ENCODE peak calls at places on chromosomes 6 and 20, in four cellular contexts. One of them, this sample, is unnamed.

GRCh38 chr6:166005401-166005845 is 162.2 kb downstream of the TBXT start:
- DNase-seq in Peyer's patch: no peak
- DNase-seq in pancreas: peak; percentile 53
- DNase-seq in A549: peak; percentile 72
- DNase-seq in this sample: no peak

GRCh38 chr20:54194724-54195438 is 13.0 kb upstream of the PFDN4 start:
- DNase-seq in Peyer's patch: no peak
- DNase-seq in pancreas: no peak
- DNase-seq in A549: peak; percentile 76
- DNase-seq in this sample: no peak

GRCh38 chr20:19236371-19237055 is 24.1 kb downstream of the SLC24A3 start:
- DNase-seq in Peyer's patch: no peak
- DNase-seq in pancreas: no peak
- DNase-seq in A549: no peak
- DNase-seq in this sample: no peak

GRCh38 chr20:20814685-20815084 is 102.2 kb upstream of the RALGAPA2 start:
- DNase-seq in Peyer's patch: no peak
- DNase-seq in pancreas: no peak
- DNase-seq in A549: peak; percentile 12
- DNase-seq in this sample: no peak

GRCh38 chr6:89566930-89567634 is 71.5 kb downstream of the LYRM2 start:
- DNase-seq in Peyer's patch: no peak
- DNase-seq in pancreas: no peak
- DNase-seq in A549: no peak
- DNase-seq in this sample: no peak

GRCh38 chr20:10579942-10580341 is 93.9 kb downstream of the JAG1 start:
- DNase-seq in Peyer's patch: no peak
- DNase-seq in pancreas: no peak
- DNase-seq in A549: no peak
- DNase-seq in this sample: no peak

GRCh38 chr20:63235399-63235983 is at the start of gene BIRC7:
- DNase-seq in Peyer's patch: no peak
- DNase-seq in pancreas: no peak
- DNase-seq in A549: peak; percentile 64
- DNase-seq in this sample: peak; percentile 69

GRCh38 chr6:27213544-27214125 is 33.9 kb upstream of the PRSS16 start:
- DNase-seq in Peyer's patch: no peak
- DNase-seq in pancreas: no peak
- DNase-seq in A549: peak; percentile 83
- DNase-seq in this sample: no peak

GRCh38 chr6:150320450-150320849 is 48.4 kb upstream of the IYD start:
- DNase-seq in Peyer's patch: no peak
- DNase-seq in pancreas: no peak
- DNase-seq in A549: no peak
- DNase-seq in this sample: no peak

GRCh38 chr6:143940011-143940597 is 68.0 kb downstream of the PLAGL1 start:
- DNase-seq in Peyer's patch: peak; percentile 46
- DNase-seq in pancreas: peak; percentile 66
- DNase-seq in A549: peak; percentile 66
- DNase-seq in this sample: no peak

GRCh38 chr6:41517473-41517872 is 28.7 kb upstream of the FOXP4 start:
- DNase-seq in Peyer's patch: no peak
- DNase-seq in pancreas: no peak
- DNase-seq in A549: no peak
- DNase-seq in this sample: no peak

GRCh38 chr6:154218336-154218735 is 138.3 kb downstream of the IPCEF1 start:
- DNase-seq in Peyer's patch: no peak
- DNase-seq in pancreas: no peak
- DNase-seq in A549: no peak
- DNase-seq in this sample: no peak

GRCh38 chr6:29502597-29502996 is 14.8 kb upstream of the MAS1L start:
- DNase-seq in Peyer's patch: no peak
- DNase-seq in pancreas: no peak
- DNase-seq in A549: no peak
- DNase-seq in this sample: no peak

GRCh38 chr20:48448601-48449384 is 379.0 kb downstream of the PREX1 start:
- DNase-seq in Peyer's patch: no peak
- DNase-seq in pancreas: no peak
- DNase-seq in A549: no peak
- DNase-seq in this sample: no peak

GRCh38 chr6:132725947-132726607 is 12.2 kb upstream of the VNN1 start:
- DNase-seq in Peyer's patch: no peak
- DNase-seq in pancreas: no peak
- DNase-seq in A549: no peak
- DNase-seq in this sample: no peak

GRCh38 chr20:47546184-47547033 is 44.7 kb downstream of the NCOA3 start:
- DNase-seq in Peyer's patch: no peak
- DNase-seq in pancreas: no peak
- DNase-seq in A549: no peak
- DNase-seq in this sample: no peak

GRCh38 chr6:100266512-100266911 is 198.2 kb downstream of the SIM1 start:
- DNase-seq in Peyer's patch: no peak
- DNase-seq in pancreas: no peak
- DNase-seq in A549: no peak
- DNase-seq in this sample: no peak

GRCh38 chr20:23152308-23152892 is 66.3 kb upstream of the CD93 start:
- DNase-seq in Peyer's patch: no peak
- DNase-seq in pancreas: no peak
- DNase-seq in A549: peak; percentile 36
- DNase-seq in this sample: no peak

GRCh38 chr20:4813839-4814695 is 92.4 kb downstream of the PRND start:
- DNase-seq in Peyer's patch: peak; percentile 77
- DNase-seq in pancreas: no peak
- DNase-seq in A549: no peak
- DNase-seq in this sample: no peak

GRCh38 chr20:36399969-36400545 is 93.9 kb downstream of the DLGAP4 start:
- DNase-seq in Peyer's patch: no peak
- DNase-seq in pancreas: no peak
- DNase-seq in A549: no peak
- DNase-seq in this sample: no peak

GRCh38 chr6:159577564-159577963 is 115.5 kb downstream of the SOD2 start:
- DNase-seq in Peyer's patch: no peak
- DNase-seq in pancreas: no peak
- DNase-seq in A549: no peak
- DNase-seq in this sample: no peak

GRCh38 chr6:156848533-156848932 is 71.4 kb downstream of the ARID1B start:
- DNase-seq in Peyer's patch: no peak
- DNase-seq in pancreas: no peak
- DNase-seq in A549: no peak
- DNase-seq in this sample: no peak

GRCh38 chr6:160337301-160337700 is 10.9 kb upstream of the SLC22A3 start:
- DNase-seq in Peyer's patch: no peak
- DNase-seq in pancreas: no peak
- DNase-seq in A549: peak; percentile 51
- DNase-seq in this sample: no peak

GRCh38 chr20:49352821-49353220 is 75.0 kb upstream of the ZNFX1 start:
- DNase-seq in Peyer's patch: no peak
- DNase-seq in pancreas: no peak
- DNase-seq in A549: no peak
- DNase-seq in this sample: no peak

GRCh38 chr6:144248470-144249301 is 36.4 kb upstream of the UTRN start:
- DNase-seq in Peyer's patch: no peak
- DNase-seq in pancreas: no peak
- DNase-seq in A549: no peak
- DNase-seq in this sample: no peak

DNA sequence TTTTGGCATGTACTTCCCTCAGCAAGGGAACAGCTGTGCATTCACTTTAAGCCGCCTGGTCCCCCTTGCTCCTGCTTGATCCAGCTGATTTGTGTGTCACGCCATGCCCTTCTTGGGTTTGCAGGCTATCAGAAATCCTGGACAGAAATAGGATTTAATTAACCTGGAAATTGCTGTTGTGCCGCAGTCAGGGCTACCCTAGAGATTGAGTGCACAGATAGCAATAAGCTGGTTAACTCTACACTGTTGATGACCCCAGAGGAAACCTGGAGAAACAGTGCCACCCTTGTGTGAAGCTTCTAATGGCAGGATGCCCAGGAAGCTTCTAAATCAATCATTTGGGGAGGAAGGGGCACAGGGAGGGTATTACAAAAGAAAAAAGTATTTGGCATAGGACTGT is 199.0 kb downstream of the JARID2 start:
- DNase-seq in Peyer's patch: no peak
- DNase-seq in pancreas: peak; percentile 62
- DNase-seq in A549: no peak
- DNase-seq in this sample: no peak
- TF ChIP-seq CTCF in Peyer's patch: no peak
- TF ChIP-seq CTCF in pancreas: no peak
- TF ChIP-seq CTCF in A549: peak; percentile 6
- TF ChIP-seq CTCF in this sample: no peak

GRCh38 chr6:30685157-30685976 is 1.1 kb downstream of the PPP1R18 start:
- DNase-seq in Peyer's patch: peak; percentile 48
- DNase-seq in pancreas: no peak
- DNase-seq in A549: no peak
- DNase-seq in this sample: no peak
- H3K27ac ChIP-seq in Peyer's patch: peak overlapping the region; percentile 98
- H3K27ac ChIP-seq in pancreas: peak overlapping the region; percentile 93
- H3K27ac ChIP-seq in A549: peak overlapping the region; percentile 99
- H3K27ac ChIP-seq in this sample: peak overlapping the region; percentile 89

GRCh38 chr6:68650142-68650541 is 15.1 kb downstream of the ADGRB3 start:
- DNase-seq in Peyer's patch: no peak
- DNase-seq in pancreas: no peak
- DNase-seq in A549: no peak
- DNase-seq in this sample: no peak

GRCh38 chr6:68653706-68654089 is 18.6 kb downstream of the ADGRB3 start:
- DNase-seq in Peyer's patch: no peak
- DNase-seq in pancreas: no peak
- DNase-seq in A549: no peak
- DNase-seq in this sample: no peak

GRCh38 chr6:68651018-68651985 is 16.2 kb downstream of the ADGRB3 start:
- DNase-seq in Peyer's patch: no peak
- DNase-seq in pancreas: no peak
- DNase-seq in A549: no peak
- DNase-seq in this sample: no peak

GRCh38 chr6:68653074-68653705 is 18.1 kb downstream of the ADGRB3 start:
- DNase-seq in Peyer's patch: no peak
- DNase-seq in pancreas: no peak
- DNase-seq in A549: no peak
- DNase-seq in this sample: no peak

DNA sequence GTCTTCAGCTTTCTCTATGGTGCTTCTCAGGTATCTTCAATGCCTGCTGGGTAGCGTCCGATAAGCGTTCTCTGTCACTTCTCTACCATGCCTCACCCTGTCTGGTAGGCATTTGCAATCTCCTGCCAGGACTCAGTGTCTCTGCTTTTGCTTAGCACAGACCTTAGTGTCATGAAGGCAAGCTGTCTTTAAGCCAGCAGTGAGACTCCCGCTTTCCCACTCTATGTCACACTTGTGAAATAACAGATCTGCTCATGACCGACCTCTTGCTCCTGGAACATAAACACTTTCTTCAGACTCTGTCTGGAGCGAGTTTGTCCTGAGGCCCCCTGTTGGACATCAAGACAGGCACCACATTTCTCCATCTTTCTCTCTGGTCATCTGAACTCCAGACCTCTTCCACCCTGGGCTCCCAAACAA is 17.0 kb downstream of the ADGRB3 start:
- DNase-seq in Peyer's patch: no peak
- DNase-seq in pancreas: no peak
- DNase-seq in A549: no peak
- DNase-seq in this sample: no peak
- TF ChIP-seq CTCF in Peyer's patch: no peak
- TF ChIP-seq CTCF in pancreas: no peak
- TF ChIP-seq CTCF in A549: no peak
- TF ChIP-seq CTCF in this sample: no peak

DNA sequence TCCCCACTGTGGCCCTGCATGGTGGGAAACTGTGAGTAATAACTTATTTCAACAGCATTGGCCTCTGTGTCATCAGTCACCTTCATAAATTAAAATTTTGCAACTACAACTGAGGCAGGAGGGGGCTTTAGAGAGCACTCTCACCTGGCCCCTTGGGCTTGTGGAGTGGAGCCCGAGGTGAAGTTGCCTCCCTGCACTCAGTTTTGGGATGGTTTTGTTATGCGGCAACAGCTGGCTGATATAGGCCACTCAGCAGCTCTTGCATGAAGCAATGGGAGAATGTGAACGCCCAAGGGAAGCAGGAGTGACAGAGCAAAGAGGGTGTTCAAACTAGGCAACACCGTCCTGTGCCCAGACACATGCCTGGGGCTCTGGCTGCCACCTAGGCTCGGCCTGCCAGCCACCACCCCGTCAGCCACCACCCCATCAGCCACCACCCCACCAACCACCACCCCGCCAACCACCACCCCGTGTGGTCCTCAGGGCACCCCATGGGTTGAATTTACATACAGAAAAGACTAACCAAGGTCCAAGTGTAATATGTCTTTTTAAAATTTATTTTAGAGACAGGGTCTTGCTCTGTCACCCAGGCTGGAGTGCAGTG is 4.3 kb upstream of the GFRA4 start:
- DNase-seq in Peyer's patch: no peak
- DNase-seq in pancreas: no peak
- DNase-seq in A549: no peak
- DNase-seq in this sample: no peak
- H3K27ac ChIP-seq in Peyer's patch: no peak overlapping the region
- H3K27ac ChIP-seq in pancreas: no peak overlapping the region
- H3K27ac ChIP-seq in A549: no peak overlapping the region
- H3K27ac ChIP-seq in this sample: no peak overlapping the region

DNA sequence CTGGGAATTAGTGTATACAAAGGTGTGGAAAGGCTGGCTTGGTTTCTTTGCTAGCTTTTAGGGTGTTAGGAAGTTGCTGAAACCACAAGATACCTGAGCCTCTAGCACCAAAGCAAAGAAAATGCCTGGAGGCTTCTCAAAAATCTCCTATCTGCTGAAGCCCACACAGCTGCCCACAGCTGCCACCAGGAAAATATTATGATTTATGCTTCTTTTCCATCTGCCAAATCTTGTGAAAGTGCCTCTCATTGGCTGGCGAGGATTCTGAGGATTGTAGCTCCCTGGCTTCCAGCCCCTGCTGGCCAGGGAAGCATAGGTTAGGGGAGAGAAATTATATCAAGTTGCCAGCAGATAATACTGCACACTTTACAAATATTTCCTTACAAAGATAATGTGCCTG is 98.5 kb downstream of the MRPL14 start:
- DNase-seq in Peyer's patch: no peak
- DNase-seq in pancreas: no peak
- DNase-seq in A549: no peak
- DNase-seq in this sample: no peak
- TF ChIP-seq CTCF in Peyer's patch: no peak
- TF ChIP-seq CTCF in pancreas: no peak
- TF ChIP-seq CTCF in A549: no peak
- TF ChIP-seq CTCF in this sample: no peak

GRCh38 chr6:20198156-20198555 is 14.1 kb downstream of the MBOAT1 start:
- DNase-seq in Peyer's patch: no peak
- DNase-seq in pancreas: no peak
- DNase-seq in A549: no peak
- DNase-seq in this sample: no peak
- H3K27ac ChIP-seq in Peyer's patch: peak overlapping the region; percentile 58
- H3K27ac ChIP-seq in pancreas: no peak overlapping the region
- H3K27ac ChIP-seq in A549: no peak overlapping the region
- H3K27ac ChIP-seq in this sample: no peak overlapping the region

GRCh38 chr6:19712012-19712688 is 125.0 kb upstream of the ID4 start:
- DNase-seq in Peyer's patch: no peak
- DNase-seq in pancreas: no peak
- DNase-seq in A549: peak; percentile 18
- DNase-seq in this sample: no peak
- TF ChIP-seq CTCF in Peyer's patch: no peak
- TF ChIP-seq CTCF in pancreas: no peak
- TF ChIP-seq CTCF in A549: no peak
- TF ChIP-seq CTCF in this sample: no peak

GRCh38 chr6:4565301-4566250 is 210.6 kb upstream of the CDYL start:
- DNase-seq in Peyer's patch: no peak
- DNase-seq in pancreas: no peak
- DNase-seq in A549: no peak
- DNase-seq in this sample: no peak
- H3K27ac ChIP-seq in Peyer's patch: no peak overlapping the region
- H3K27ac ChIP-seq in pancreas: no peak overlapping the region
- H3K27ac ChIP-seq in A549: no peak overlapping the region
- H3K27ac ChIP-seq in this sample: no peak overlapping the region

This sample was measured in lower lobe of right lung.